ENCODE peak calls at places on chromosome X, in six cellular contexts. Y is SJSA1; O is GOT3; V is activated CD8-positive, alpha-beta memory T cell treated with anti-CD3 and anti-CD28 coated beads, Interleukin-2, amount 50 U/mL, for 4 hours; L is caudate nucleus; K is amygdala. I is an unnamed sample.
A peak's percentile ranks its signal among the peaks of the same experiment; 100 is the strongest.

GRCh38 chrX:131677655-131678628 is 134.1 kb downstream of the OR13H1 start:
- DNase-seq in L (peak; percentile 0), K (peak; percentile 0), O (no peak), Y (no peak), V (peak; percentile 50), I (no peak)

GRCh38 chrX:30228526-30228925 is 1.9 kb upstream of the MAGEB3 start:
- DNase-seq in K (no peak), O (no peak), V (no peak), Y (no peak), L (no peak), I (no peak)

GRCh38 chrX:119943185-119943988 is at the start of gene NKAP:
- DNase-seq in K (peak; percentile 61), Y (peak; percentile 84), L (peak; percentile 35), V (peak; percentile 69), O (peak; percentile 25), I (peak; percentile 86)

GRCh38 chrX:39133971-39134370 is 332.7 kb downstream of the MID1IP1 start:
- DNase-seq in K (no peak), L (no peak), V (peak; percentile 17), Y (no peak), O (no peak), I (no peak)

GRCh38 chrX:70231666-70232065 is 2.8 kb upstream of the AWAT1 start:
- DNase-seq in Y (no peak), L (no peak), O (no peak), V (no peak), K (no peak), I (no peak)

GRCh38 chrX:23782455-23782854 is 518 bp upstream of the SAT1 start:
- DNase-seq in K (no peak), Y (no peak), O (no peak), V (no peak), L (no peak), I (no peak)

GRCh38 chrX:18351774-18352173 is 2.7 kb downstream of the SCML2 start:
- DNase-seq in L (no peak), V (no peak), O (no peak), K (no peak), Y (no peak), I (no peak)

GRCh38 chrX:105651052-105651451 is 171.3 kb upstream of the NRK start:
- DNase-seq in O (no peak), V (no peak), Y (no peak), K (no peak), L (no peak), I (no peak)

GRCh38 chrX:37302569-37302968 is 46.6 kb upstream of the PRRG1 start:
- DNase-seq in L (no peak), V (no peak), K (peak; percentile 0), O (no peak), Y (no peak), I (no peak)

GRCh38 chrX:115892056-115892708 is 278.4 kb upstream of the AGTR2 start:
- DNase-seq in Y (no peak), K (no peak), L (no peak), V (no peak), O (no peak), I (peak; percentile 36)

GRCh38 chrX:11478036-11478435 is 184.8 kb downstream of the AMELX start:
- DNase-seq in Y (no peak), K (no peak), O (no peak), L (no peak), V (no peak), I (no peak)

GRCh38 chrX:44975666-44976263 is 102.8 kb downstream of the KDM6A start:
- DNase-seq in K (no peak), O (no peak), Y (no peak), V (no peak), L (no peak), I (no peak)

GRCh38 chrX:149712831-149713230 is 971 bp downstream of the MAGEA11 start:
- DNase-seq in O (no peak), V (no peak), Y (no peak), K (no peak), L (no peak), I (no peak)

GRCh38 chrX:119429471-119429870 is 30.3 kb downstream of the SLC25A43 start:
- DNase-seq in K (no peak), V (no peak), L (no peak), O (no peak), Y (no peak), I (no peak)

GRCh38 chrX:2824886-2825285 is 3.8 kb upstream of the GYG2 start:
- DNase-seq in V (no peak), Y (no peak), O (no peak), L (no peak), K (no peak), I (no peak)

GRCh38 chrX:64394874-64395567 is at the start of gene MTMR8:
- DNase-seq in K (peak; percentile 47), Y (no peak), V (peak; percentile 73), O (no peak), L (peak; percentile 16), I (peak; percentile 83)

GRCh38 chrX:18899796-18900380 is 84.0 kb downstream of the PHKA2 start:
- DNase-seq in L (no peak), K (peak; percentile 4), Y (no peak), O (no peak), V (no peak), I (no peak)

GRCh38 chrX:65034292-65034640 is 58.0 kb upstream of the ZC4H2 start:
- DNase-seq in O (no peak), V (no peak), Y (no peak), K (no peak), L (no peak), I (no peak)

GRCh38 chrX:132615396-132616131 is 126.7 kb upstream of the MBNL3 start:
- DNase-seq in L (peak; percentile 0), V (peak; percentile 25), O (no peak), K (peak; percentile 0), Y (no peak), I (no peak)

GRCh38 chrX:154761977-154762528 is 611 bp upstream of the DKC1 start:
- DNase-seq in O (no peak), V (no peak), Y (no peak), L (no peak), K (no peak), I (no peak)

GRCh38 chrX:147602297-147602696 is 309.4 kb upstream of the FMR1 start:
- DNase-seq in K (no peak), L (no peak), Y (no peak), V (no peak), O (no peak), I (no peak)

GRCh38 chrX:41352329-41352801 is 18.4 kb downstream of the DDX3X start:
- DNase-seq in L (no peak), Y (no peak), O (no peak), K (no peak), V (no peak), I (no peak)

GRCh38 chrX:10579018-10579752 is 41.2 kb downstream of the MID1 start:
- DNase-seq in O (no peak), V (no peak), K (no peak), Y (no peak), L (no peak), I (no peak)

GRCh38 chrX:153590961-153591956 is 7.7 kb downstream of the CCNQ start:
- DNase-seq in K (no peak), V (no peak), Y (no peak), O (no peak), L (no peak), I (no peak)

GRCh38 chrX:49257074-49257790 is 7.3 kb downstream of the FOXP3 start:
- DNase-seq in L (no peak), Y (no peak), V (no peak), K (no peak), O (no peak), I (no peak)

GRCh38 chrX:69152398-69152797 is 12.9 kb downstream of the PJA1 start:
- DNase-seq in O (no peak), K (no peak), Y (no peak), L (no peak), V (no peak), I (peak; percentile 48)

GRCh38 chrX:72060196-72060974 is 71.3 kb downstream of the RTL5 start:
- DNase-seq in O (no peak), V (no peak), K (peak; percentile 31), L (no peak), Y (no peak), I (no peak)

GRCh38 chrX:97909245-97909644 is 1025.5 kb downstream of the RPA4 start:
- DNase-seq in L (no peak), O (no peak), Y (no peak), V (no peak), K (no peak), I (no peak)

GRCh38 chrX:130933358-130933757 is 30.3 kb upstream of the ENOX2 start:
- DNase-seq in Y (no peak), K (no peak), O (no peak), L (no peak), V (no peak), I (no peak)

GRCh38 chrX:11458175-11458574 is 165.0 kb downstream of the AMELX start:
- DNase-seq in Y (no peak), L (no peak), V (no peak), K (no peak), O (no peak), I (no peak)

GRCh38 chrX:148593146-148593545 is 92.7 kb downstream of the AFF2 start:
- DNase-seq in K (no peak), O (no peak), V (no peak), L (no peak), Y (no peak), I (no peak)

GRCh38 chrX:107710617-107711391 is 64.8 kb downstream of the TSC22D3 start:
- DNase-seq in L (no peak), Y (peak; percentile 72), V (no peak), K (no peak), O (no peak), I (peak; percentile 41)

GRCh38 chrX:22134681-22135080 is 102.6 kb downstream of the PHEX start:
- DNase-seq in Y (peak; percentile 59), K (no peak), V (no peak), O (no peak), L (no peak), I (no peak)

GRCh38 chrX:134894373-134894895 is 96.4 kb upstream of the SMIM10 start:
- DNase-seq in Y (no peak), L (no peak), O (no peak), K (no peak), V (no peak), I (no peak)

GRCh38 chrX:16479206-16479869 is 170.6 kb upstream of the S100G start:
- DNase-seq in K (no peak), O (no peak), Y (no peak), L (no peak), V (no peak), I (no peak)

GRCh38 chrX:47576021-47576898 is 6.0 kb upstream of the TIMP1 start:
- DNase-seq in Y (no peak), O (no peak), V (no peak), L (no peak), K (no peak), I (no peak)

GRCh38 chrX:43643201-43643600 is 12.9 kb upstream of the MAOA start:
- DNase-seq in L (no peak), O (no peak), V (no peak), K (no peak), Y (no peak), I (no peak)

GRCh38 chrX:123077671-123078070 is 106.4 kb upstream of the GRIA3 start:
- DNase-seq in Y (no peak), K (no peak), V (no peak), O (no peak), L (no peak), I (no peak)

GRCh38 chrX:106707771-106708454 is 18.6 kb upstream of the RNF128 start:
- DNase-seq in Y (peak; percentile 22), L (no peak), V (no peak), K (no peak), O (no peak), I (no peak)